ENCODE peak calls at places on chromosomes 16 and 17, in nine cellular contexts. One of them, this sample, is unnamed.
A peak's percentile ranks its signal among the peaks of the same experiment; 100 is the strongest.

GRCh38 chr17:69819316-69820087 is 255.5 kb upstream of the KCNJ16 start:
- DNase-seq in lower lobe of right lung: no peak
- DNase-seq in aorta: no peak
- DNase-seq in MM.1S: no peak
- DNase-seq in Karpas-422: peak; percentile 44
- DNase-seq in prostate gland: no peak
- DNase-seq in ovary: no peak
- DNase-seq in tibial artery: no peak
- DNase-seq in right lobe of liver: no peak
- DNase-seq in this sample: no peak

GRCh38 chr17:43216369-43216761 is 4.7 kb downstream of the TMEM106A start:
- DNase-seq in ovary: no peak
- DNase-seq in prostate gland: no peak
- DNase-seq in Karpas-422: peak; percentile 16
- DNase-seq in tibial artery: no peak
- DNase-seq in lower lobe of right lung: no peak
- DNase-seq in right lobe of liver: no peak
- DNase-seq in aorta: no peak
- DNase-seq in MM.1S: no peak
- DNase-seq in this sample: no peak

GRCh38 chr17:15910791-15911190 is 34.1 kb upstream of the ADORA2B start:
- DNase-seq in lower lobe of right lung: no peak
- DNase-seq in MM.1S: no peak
- DNase-seq in tibial artery: no peak
- DNase-seq in right lobe of liver: no peak
- DNase-seq in ovary: no peak
- DNase-seq in aorta: no peak
- DNase-seq in Karpas-422: no peak
- DNase-seq in prostate gland: no peak
- DNase-seq in this sample: no peak

GRCh38 chr17:62649570-62649969 is 22.1 kb downstream of the MRC2 start:
- DNase-seq in right lobe of liver: peak; percentile 5
- DNase-seq in tibial artery: no peak
- DNase-seq in prostate gland: no peak
- DNase-seq in ovary: no peak
- DNase-seq in MM.1S: no peak
- DNase-seq in aorta: no peak
- DNase-seq in Karpas-422: no peak
- DNase-seq in lower lobe of right lung: peak; percentile 10
- DNase-seq in this sample: no peak

GRCh38 chr17:48181653-48182052 is 74.1 kb downstream of the SNX11 start:
- DNase-seq in MM.1S: no peak
- DNase-seq in prostate gland: no peak
- DNase-seq in ovary: no peak
- DNase-seq in right lobe of liver: no peak
- DNase-seq in tibial artery: no peak
- DNase-seq in Karpas-422: no peak
- DNase-seq in lower lobe of right lung: no peak
- DNase-seq in aorta: no peak
- DNase-seq in this sample: no peak

GRCh38 chr16:85579199-85579598 is 33.9 kb upstream of the GSE1 start:
- DNase-seq in tibial artery: no peak
- DNase-seq in Karpas-422: no peak
- DNase-seq in MM.1S: no peak
- DNase-seq in right lobe of liver: no peak
- DNase-seq in aorta: no peak
- DNase-seq in ovary: no peak
- DNase-seq in prostate gland: no peak
- DNase-seq in lower lobe of right lung: no peak
- DNase-seq in this sample: no peak

GRCh38 chr16:70254965-70255286 is 3.2 kb upstream of the EXOSC6 start:
- DNase-seq in prostate gland: no peak
- DNase-seq in aorta: no peak
- DNase-seq in Karpas-422: no peak
- DNase-seq in lower lobe of right lung: no peak
- DNase-seq in tibial artery: no peak
- DNase-seq in ovary: no peak
- DNase-seq in MM.1S: no peak
- DNase-seq in right lobe of liver: no peak
- DNase-seq in this sample: no peak

GRCh38 chr17:15966879-15967248 is 21.9 kb downstream of the ADORA2B start:
- DNase-seq in right lobe of liver: no peak
- DNase-seq in aorta: no peak
- DNase-seq in tibial artery: no peak
- DNase-seq in lower lobe of right lung: peak; percentile 79
- DNase-seq in MM.1S: no peak
- DNase-seq in ovary: no peak
- DNase-seq in Karpas-422: no peak
- DNase-seq in prostate gland: no peak
- DNase-seq in this sample: no peak

GRCh38 chr17:47265983-47266541 is 12.4 kb downstream of the ITGB3 start:
- DNase-seq in prostate gland: no peak
- DNase-seq in ovary: no peak
- DNase-seq in MM.1S: no peak
- DNase-seq in tibial artery: peak; percentile 45
- DNase-seq in lower lobe of right lung: no peak
- DNase-seq in Karpas-422: peak; percentile 49
- DNase-seq in aorta: no peak
- DNase-seq in right lobe of liver: no peak
- DNase-seq in this sample: no peak

GRCh38 chr16:66933776-66934137 is 445 bp downstream of the CIAO2B start:
- DNase-seq in tibial artery: no peak
- DNase-seq in Karpas-422: no peak
- DNase-seq in MM.1S: peak; percentile 37
- DNase-seq in prostate gland: no peak
- DNase-seq in lower lobe of right lung: no peak
- DNase-seq in aorta: no peak
- DNase-seq in ovary: no peak
- DNase-seq in right lobe of liver: no peak
- DNase-seq in this sample: no peak

GRCh38 chr17:66491665-66492064 is 189.3 kb downstream of the PRKCA start:
- DNase-seq in prostate gland: no peak
- DNase-seq in tibial artery: no peak
- DNase-seq in right lobe of liver: no peak
- DNase-seq in MM.1S: no peak
- DNase-seq in Karpas-422: no peak
- DNase-seq in aorta: no peak
- DNase-seq in ovary: no peak
- DNase-seq in lower lobe of right lung: no peak
- DNase-seq in this sample: no peak

GRCh38 chr17:66487933-66488572 is 185.6 kb downstream of the PRKCA start:
- DNase-seq in Karpas-422: no peak
- DNase-seq in prostate gland: no peak
- DNase-seq in lower lobe of right lung: no peak
- DNase-seq in ovary: no peak
- DNase-seq in aorta: no peak
- DNase-seq in MM.1S: no peak
- DNase-seq in tibial artery: no peak
- DNase-seq in right lobe of liver: no peak
- DNase-seq in this sample: no peak

GRCh38 chr17:66487121-66487520 is 184.7 kb downstream of the PRKCA start:
- DNase-seq in Karpas-422: no peak
- DNase-seq in lower lobe of right lung: no peak
- DNase-seq in right lobe of liver: no peak
- DNase-seq in aorta: no peak
- DNase-seq in prostate gland: no peak
- DNase-seq in tibial artery: no peak
- DNase-seq in ovary: no peak
- DNase-seq in MM.1S: no peak
- DNase-seq in this sample: no peak

GRCh38 chr17:66491213-66491612 is 188.8 kb downstream of the PRKCA start:
- DNase-seq in prostate gland: no peak
- DNase-seq in aorta: no peak
- DNase-seq in MM.1S: no peak
- DNase-seq in ovary: no peak
- DNase-seq in tibial artery: no peak
- DNase-seq in lower lobe of right lung: no peak
- DNase-seq in Karpas-422: no peak
- DNase-seq in right lobe of liver: no peak
- DNase-seq in this sample: no peak

DNA sequence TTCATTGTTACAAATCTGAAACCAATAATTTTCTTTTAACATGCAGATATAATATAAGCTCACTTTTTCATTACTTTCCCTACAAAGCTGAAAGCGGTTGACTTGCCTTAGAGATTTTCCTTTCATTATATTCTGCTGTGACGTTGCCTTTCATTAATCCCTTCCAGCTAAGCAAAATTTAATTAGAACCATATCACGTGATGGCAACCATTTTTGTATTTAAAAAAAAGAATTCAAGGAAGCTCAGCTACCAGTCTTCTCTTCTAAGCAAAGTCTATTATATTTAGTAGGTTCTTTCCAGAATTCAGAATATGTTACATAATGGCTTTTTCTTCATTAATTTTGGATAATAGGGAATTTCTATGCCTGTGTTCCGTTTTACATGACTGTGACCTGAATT is 186.5 kb downstream of the PRKCA start:
- DNase-seq in aorta: no peak
- DNase-seq in MM.1S: no peak
- DNase-seq in tibial artery: no peak
- DNase-seq in Karpas-422: no peak
- DNase-seq in prostate gland: no peak
- DNase-seq in right lobe of liver: no peak
- DNase-seq in lower lobe of right lung: no peak
- DNase-seq in ovary: no peak
- DNase-seq in this sample: no peak
- H3K27ac ChIP-seq in aorta: no peak overlapping the region
- H3K27ac ChIP-seq in MM.1S: no peak overlapping the region
- H3K27ac ChIP-seq in tibial artery: no peak overlapping the region
- H3K27ac ChIP-seq in Karpas-422: no peak overlapping the region
- H3K27ac ChIP-seq in prostate gland: no peak overlapping the region
- H3K27ac ChIP-seq in right lobe of liver: no peak overlapping the region
- H3K27ac ChIP-seq in lower lobe of right lung: no peak overlapping the region
- H3K27ac ChIP-seq in ovary: no peak overlapping the region
- H3K27ac ChIP-seq in this sample: no peak overlapping the region

GRCh38 chr17:8288336-8289102 is at the start of gene RANGRF:
- DNase-seq in tibial artery: peak; percentile 88
- DNase-seq in Karpas-422: peak; percentile 95
- DNase-seq in MM.1S: peak; percentile 91
- DNase-seq in right lobe of liver: peak; percentile 93
- DNase-seq in prostate gland: peak; percentile 86
- DNase-seq in aorta: peak; percentile 94
- DNase-seq in lower lobe of right lung: peak; percentile 93
- DNase-seq in ovary: peak; percentile 92
- DNase-seq in this sample: peak; percentile 81
- H3K4me3 ChIP-seq in tibial artery: peak within 1 kb of the TSS; percentile 60
- H3K4me3 ChIP-seq in Karpas-422: peak within 1 kb of the TSS; percentile 88
- H3K4me3 ChIP-seq in MM.1S: peak within 1 kb of the TSS; percentile 86
- H3K4me3 ChIP-seq in right lobe of liver: peak within 1 kb of the TSS; percentile 62
- H3K4me3 ChIP-seq in prostate gland: peak within 1 kb of the TSS; percentile 58
- H3K4me3 ChIP-seq in aorta: peak within 1 kb of the TSS; percentile 43
- H3K4me3 ChIP-seq in lower lobe of right lung: peak within 1 kb of the TSS; percentile 80
- H3K4me3 ChIP-seq in ovary: peak within 1 kb of the TSS; percentile 77
- H3K4me3 ChIP-seq in this sample: peak within 1 kb of the TSS; percentile 88

GRCh38 chr17:79028496-79029326 is 4.7 kb downstream of the C1QTNF1 start:
- DNase-seq in right lobe of liver: no peak
- DNase-seq in Karpas-422: no peak
- DNase-seq in MM.1S: no peak
- DNase-seq in ovary: no peak
- DNase-seq in prostate gland: no peak
- DNase-seq in tibial artery: peak; percentile 20
- DNase-seq in lower lobe of right lung: no peak
- DNase-seq in aorta: peak; percentile 32
- DNase-seq in this sample: no peak

GRCh38 chr17:79029327-79030009 is 5.5 kb downstream of the C1QTNF1 start:
- DNase-seq in aorta: no peak
- DNase-seq in lower lobe of right lung: no peak
- DNase-seq in Karpas-422: no peak
- DNase-seq in right lobe of liver: no peak
- DNase-seq in MM.1S: no peak
- DNase-seq in ovary: no peak
- DNase-seq in tibial artery: peak; percentile 11
- DNase-seq in prostate gland: no peak
- DNase-seq in this sample: no peak

GRCh38 chr17:79026345-79027273 is 2.6 kb downstream of the C1QTNF1 start:
- DNase-seq in MM.1S: no peak
- DNase-seq in aorta: peak; percentile 50
- DNase-seq in lower lobe of right lung: no peak
- DNase-seq in ovary: peak; percentile 70
- DNase-seq in prostate gland: no peak
- DNase-seq in tibial artery: peak; percentile 36
- DNase-seq in right lobe of liver: no peak
- DNase-seq in Karpas-422: no peak
- DNase-seq in this sample: no peak

GRCh38 chr17:79027274-79027924 is 3.4 kb downstream of the C1QTNF1 start:
- DNase-seq in prostate gland: no peak
- DNase-seq in ovary: no peak
- DNase-seq in Karpas-422: no peak
- DNase-seq in right lobe of liver: no peak
- DNase-seq in tibial artery: peak; percentile 21
- DNase-seq in lower lobe of right lung: no peak
- DNase-seq in MM.1S: no peak
- DNase-seq in aorta: peak; percentile 52
- DNase-seq in this sample: no peak

GRCh38 chr17:79027925-79028491 is 4.0 kb downstream of the C1QTNF1 start:
- DNase-seq in aorta: peak; percentile 83
- DNase-seq in Karpas-422: no peak
- DNase-seq in ovary: no peak
- DNase-seq in prostate gland: no peak
- DNase-seq in lower lobe of right lung: no peak
- DNase-seq in MM.1S: no peak
- DNase-seq in right lobe of liver: no peak
- DNase-seq in tibial artery: peak; percentile 70
- DNase-seq in this sample: no peak
- H3K4me1 ChIP-seq in aorta: peaks cover 3% of the 10 kb centered on the region
- H3K4me1 ChIP-seq in Karpas-422: no peaks in the 10 kb centered on the region
- H3K4me1 ChIP-seq in ovary: peaks cover 32% of the 10 kb centered on the region
- H3K4me1 ChIP-seq in prostate gland: peaks cover 22% of the 10 kb centered on the region
- H3K4me1 ChIP-seq in lower lobe of right lung: peaks cover 56% of the 10 kb centered on the region
- H3K4me1 ChIP-seq in MM.1S: no peaks in the 10 kb centered on the region
- H3K4me1 ChIP-seq in right lobe of liver: no peaks in the 10 kb centered on the region
- H3K4me1 ChIP-seq in tibial artery: no peaks in the 10 kb centered on the region
- H3K4me1 ChIP-seq in this sample: peaks cover 13% of the 10 kb centered on the region

GRCh38 chr16:54585094-54585493 is 298.5 kb upstream of the IRX3 start:
- DNase-seq in MM.1S: no peak
- DNase-seq in Karpas-422: no peak
- DNase-seq in ovary: no peak
- DNase-seq in tibial artery: no peak
- DNase-seq in right lobe of liver: no peak
- DNase-seq in lower lobe of right lung: no peak
- DNase-seq in aorta: no peak
- DNase-seq in prostate gland: no peak
- DNase-seq in this sample: no peak
- H3K27ac ChIP-seq in MM.1S: no peak overlapping the region
- H3K27ac ChIP-seq in Karpas-422: no peak overlapping the region
- H3K27ac ChIP-seq in ovary: no peak overlapping the region
- H3K27ac ChIP-seq in tibial artery: no peak overlapping the region
- H3K27ac ChIP-seq in right lobe of liver: no peak overlapping the region
- H3K27ac ChIP-seq in lower lobe of right lung: no peak overlapping the region
- H3K27ac ChIP-seq in aorta: no peak overlapping the region
- H3K27ac ChIP-seq in prostate gland: no peak overlapping the region
- H3K27ac ChIP-seq in this sample: no peak overlapping the region